ENCODE peak calls at places on chromosomes 12 and 14, in five cellular contexts. W is psoas muscle, K is ovary, V is pancreas, X is ascending aorta. O is an unnamed sample.

GRCh38 chr12:88951860-88952483 is 371.7 kb upstream of the KITLG start:
- DNase-seq in K (no peak), V (no peak), W (no peak), X (no peak), O (no peak)

GRCh38 chr12:42238240-42239140 is at the start of gene YAF2:
- DNase-seq in K (peak), V (peak), X (peak), W (peak), O (peak)

GRCh38 chr14:72243309-72243708 is 311.1 kb downstream of the RGS6 start:
- DNase-seq in W (no peak), K (no peak), V (no peak), X (no peak), O (no peak)

GRCh38 chr12:66241061-66242043 is 52.3 kb downstream of the IRAK3 start:
- DNase-seq in V (no peak), X (no peak), K (no peak), W (no peak), O (no peak)

GRCh38 chr14:104262515-104263514 is 124.4 kb downstream of the KIF26A start:
- DNase-seq in W (no peak), K (peak), V (peak), X (no peak), O (peak)

GRCh38 chr12:70692681-70693288 is 55.6 kb upstream of the PTPRB start:
- DNase-seq in X (no peak), W (no peak), K (no peak), V (no peak), O (no peak)

GRCh38 chr14:73365727-73366126 is 92.6 kb downstream of the NUMB start:
- DNase-seq in W (no peak), V (no peak), X (no peak), K (no peak), O (no peak)

GRCh38 chr12:57069522-57069921 is 9.1 kb downstream of the NEMP1 start:
- DNase-seq in V (no peak), X (peak), W (no peak), K (no peak), O (peak)

GRCh38 chr12:46946137-46946536 is 120.3 kb upstream of the SLC38A4 start:
- DNase-seq in K (no peak), W (no peak), X (no peak), V (no peak), O (no peak)

GRCh38 chr12:57717846-57718640 is 20.5 kb downstream of the AGAP2 start:
- DNase-seq in V (no peak), W (no peak), X (no peak), K (no peak), O (no peak)

GRCh38 chr12:85076688-85077430 is 40.7 kb downstream of the LRRIQ1 start:
- DNase-seq in V (no peak), X (no peak), K (no peak), W (no peak), O (no peak)

DNA sequence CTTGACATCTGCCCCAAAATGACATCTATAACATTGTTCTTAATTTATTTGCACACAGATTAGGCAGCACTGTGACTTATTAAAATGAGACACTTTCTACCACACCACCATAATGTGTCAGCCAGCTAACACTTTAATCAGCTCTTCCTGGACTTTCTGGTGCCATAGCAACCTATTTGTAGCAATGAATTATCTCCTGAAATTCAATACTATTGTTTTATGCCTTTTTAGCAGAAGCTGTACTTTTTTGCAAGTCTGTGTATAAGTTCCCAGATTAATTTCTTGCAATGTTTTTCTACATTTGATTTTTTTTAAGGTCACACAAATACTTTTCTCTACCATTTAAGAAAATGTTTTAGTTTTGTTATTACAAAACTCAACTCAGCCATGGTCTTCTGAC is 72.8 kb upstream of the SAV1 start:
- DNase-seq in V (no peak), K (no peak), W (no peak), X (no peak), O (no peak)
- H3K27ac ChIP-seq in V (no peak), K (no peak), W (peak), X (peak), O (no peak)

GRCh38 chr14:55580401-55581010 is 499 bp downstream of the KTN1 start:
- DNase-seq in V (peak), W (peak), X (peak), K (peak), O (peak)
- TF ChIP-seq CTCF in V (no peak), W (no peak), X (no peak), K (no peak), O (no peak)

GRCh38 chr12:49259452-49259851 is 5.4 kb upstream of the TUBA1C start:
- DNase-seq in W (no peak), K (no peak), X (no peak), V (no peak), O (no peak)
- H3K27ac ChIP-seq in W (no peak), K (no peak), X (peak), V (no peak), O (peak)

GRCh38 chr14:59788176-59788575 is 82.4 kb downstream of the RTN1 start:
- DNase-seq in X (no peak), K (no peak), V (no peak), W (no peak), O (no peak)

GRCh38 chr14:59787045-59787674 is 83.4 kb downstream of the RTN1 start:
- DNase-seq in K (no peak), V (no peak), W (no peak), X (no peak), O (no peak)
- TF ChIP-seq CTCF in K (no peak), V (no peak), W (no peak), X (no peak), O (no peak)

O was measured in coronary artery.